ENCODE peak calls at places on chromosome X, in eight cellular contexts. T is lower leg skin; S is IMR-90; O is suprapubic skin; C is esophagus muscularis mucosa; D is HL-60; B is stomach; L is CD8-positive, alpha-beta T cell. J is an unnamed sample.

GRCh38 chrX:148599404-148599803 is 99.0 kb downstream of the AFF2 start:
- DNase-seq in T (no peak), S (no peak), O (no peak), C (no peak), D (no peak), B (no peak), L (no peak), J (no peak)

GRCh38 chrX:148984238-148984637 is 483.8 kb downstream of the AFF2 start:
- DNase-seq in T (no peak), S (no peak), O (no peak), C (no peak), D (no peak), B (no peak), L (no peak), J (no peak)

GRCh38 chrX:48631376-48632090 is 34.2 kb downstream of the WDR13 start:
- DNase-seq in T (peak), S (peak), O (peak), C (peak), D (peak), B (peak), L (peak), J (peak)

GRCh38 chrX:68018248-68019203 is 414.8 kb downstream of the OPHN1 start:
- DNase-seq in T (no peak), S (peak), O (no peak), C (no peak), D (peak), B (no peak), L (no peak), J (peak)

GRCh38 chrX:25021132-25021498 is 5.3 kb upstream of the ARX start:
- DNase-seq in T (no peak), S (no peak), O (no peak), C (no peak), D (no peak), B (no peak), L (no peak), J (no peak)

GRCh38 chrX:53281321-53281822 is at the start of gene IQSEC2:
- DNase-seq in T (peak), S (peak), O (peak), C (peak), D (peak), B (peak), L (no peak), J (peak)

GRCh38 chrX:105876658-105877057 is 54.3 kb downstream of the NRK start:
- DNase-seq in T (no peak), S (peak), O (no peak), C (no peak), D (no peak), B (no peak), L (no peak), J (peak)

GRCh38 chrX:122866527-122866926 is 317.6 kb upstream of the GRIA3 start:
- DNase-seq in T (no peak), S (peak), O (no peak), C (no peak), D (no peak), B (no peak), L (no peak), J (peak)

GRCh38 chrX:148609766-148610698 is 109.6 kb downstream of the AFF2 start:
- DNase-seq in T (no peak), S (no peak), O (no peak), C (no peak), D (peak), B (no peak), L (no peak), J (no peak)

GRCh38 chrX:136768469-136769084 is 12.2 kb downstream of the ARHGEF6 start:
- DNase-seq in T (peak), S (peak), O (peak), C (no peak), D (peak), B (no peak), L (peak), J (peak)

GRCh38 chrX:63934791-63935190 is 149.8 kb upstream of the ARHGEF9 start:
- DNase-seq in T (no peak), S (no peak), O (no peak), C (no peak), D (no peak), B (peak), L (no peak), J (no peak)

GRCh38 chrX:129956765-129957164 is 25.7 kb upstream of the BCORL1 start:
- DNase-seq in T (no peak), S (no peak), O (no peak), C (no peak), D (no peak), B (no peak), L (no peak), J (no peak)

GRCh38 chrX:129955682-129956081 is 26.8 kb upstream of the BCORL1 start:
- DNase-seq in T (no peak), S (no peak), O (no peak), C (no peak), D (no peak), B (no peak), L (no peak), J (no peak)

GRCh38 chrX:129956145-129956544 is 26.3 kb upstream of the BCORL1 start:
- DNase-seq in T (no peak), S (no peak), O (no peak), C (no peak), D (no peak), B (no peak), L (no peak), J (no peak)

GRCh38 chrX:129958814-129959492 is 23.5 kb upstream of the BCORL1 start:
- DNase-seq in T (no peak), S (peak), O (no peak), C (no peak), D (no peak), B (no peak), L (no peak), J (no peak)

DNA sequence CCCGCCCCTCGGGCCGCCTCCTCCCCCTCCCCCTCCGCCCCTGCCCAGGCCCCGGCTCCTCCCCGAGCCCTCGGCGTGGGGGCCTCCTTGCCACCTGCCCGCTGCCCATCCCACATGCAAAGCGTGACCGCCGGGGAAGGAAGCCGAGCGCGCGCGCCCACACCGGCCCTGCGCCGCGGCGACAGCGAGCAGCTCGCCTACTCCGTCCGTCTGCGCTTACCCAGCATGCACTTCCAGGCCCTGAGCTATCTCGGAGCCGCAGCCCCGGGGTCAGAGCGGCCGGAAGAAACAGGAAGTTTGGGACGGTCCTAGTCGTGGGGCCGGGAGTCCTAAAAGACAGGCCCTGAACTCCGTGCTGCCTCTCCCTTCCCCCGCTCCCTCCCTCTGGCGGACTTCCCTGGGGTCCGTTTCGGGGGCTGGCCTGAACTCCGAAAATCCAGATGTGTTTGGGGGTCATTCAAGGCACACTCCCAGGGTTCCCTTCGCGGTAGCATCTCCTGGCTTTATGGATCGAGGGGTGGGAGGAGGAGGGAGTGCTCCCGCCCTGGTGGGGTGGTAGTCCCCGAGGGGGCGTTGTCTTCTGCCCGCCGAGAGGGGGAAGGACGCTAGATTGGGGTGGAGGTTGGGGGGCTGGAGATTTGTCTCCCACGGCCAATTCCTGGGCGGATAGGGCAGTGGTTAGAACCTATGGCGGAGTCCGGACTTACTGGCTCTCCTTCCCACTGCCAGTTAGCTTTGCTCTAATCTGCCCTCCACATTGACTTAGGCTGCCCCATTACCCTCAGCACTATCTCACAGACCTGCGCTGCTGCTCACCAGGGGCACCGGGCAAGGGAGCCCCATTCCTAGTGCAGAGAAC is 25.0 kb upstream of the BCORL1 start:
- DNase-seq in T (no peak), S (peak), O (peak), C (no peak), D (peak), B (peak), L (no peak), J (peak)
- TF ChIP-seq CTCF in T (no peak), S (no peak), O (no peak), C (no peak), D (no peak), B (no peak), L (no peak), J (no peak)

DNA sequence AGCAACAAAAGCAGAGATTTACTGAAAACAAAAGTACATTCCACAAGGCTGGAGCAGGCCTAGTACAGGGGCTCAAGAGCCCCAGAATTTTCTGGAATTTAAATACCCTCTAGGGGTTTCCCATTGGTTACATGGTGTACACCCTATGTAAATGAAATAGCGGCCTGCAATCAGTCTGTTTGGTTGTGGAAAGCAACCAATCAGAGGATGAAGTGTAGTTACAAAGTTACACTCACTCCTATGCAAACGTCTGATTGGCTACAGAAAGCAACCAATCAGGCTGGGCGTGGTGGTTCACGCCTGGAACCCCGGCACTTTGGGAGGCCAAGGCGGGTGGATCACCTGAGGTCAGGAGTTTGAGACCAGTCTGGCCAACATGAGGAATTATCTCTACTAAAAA is 13.8 kb upstream of the TXLNG start:
- DNase-seq in T (no peak), S (no peak), O (no peak), C (no peak), D (no peak), B (no peak), L (no peak), J (no peak)
- H3K4me3 ChIP-seq in T (no peak), S (no peak), O (no peak), C (no peak), D (no peak), B (no peak), L (no peak), J (no peak)

DNA sequence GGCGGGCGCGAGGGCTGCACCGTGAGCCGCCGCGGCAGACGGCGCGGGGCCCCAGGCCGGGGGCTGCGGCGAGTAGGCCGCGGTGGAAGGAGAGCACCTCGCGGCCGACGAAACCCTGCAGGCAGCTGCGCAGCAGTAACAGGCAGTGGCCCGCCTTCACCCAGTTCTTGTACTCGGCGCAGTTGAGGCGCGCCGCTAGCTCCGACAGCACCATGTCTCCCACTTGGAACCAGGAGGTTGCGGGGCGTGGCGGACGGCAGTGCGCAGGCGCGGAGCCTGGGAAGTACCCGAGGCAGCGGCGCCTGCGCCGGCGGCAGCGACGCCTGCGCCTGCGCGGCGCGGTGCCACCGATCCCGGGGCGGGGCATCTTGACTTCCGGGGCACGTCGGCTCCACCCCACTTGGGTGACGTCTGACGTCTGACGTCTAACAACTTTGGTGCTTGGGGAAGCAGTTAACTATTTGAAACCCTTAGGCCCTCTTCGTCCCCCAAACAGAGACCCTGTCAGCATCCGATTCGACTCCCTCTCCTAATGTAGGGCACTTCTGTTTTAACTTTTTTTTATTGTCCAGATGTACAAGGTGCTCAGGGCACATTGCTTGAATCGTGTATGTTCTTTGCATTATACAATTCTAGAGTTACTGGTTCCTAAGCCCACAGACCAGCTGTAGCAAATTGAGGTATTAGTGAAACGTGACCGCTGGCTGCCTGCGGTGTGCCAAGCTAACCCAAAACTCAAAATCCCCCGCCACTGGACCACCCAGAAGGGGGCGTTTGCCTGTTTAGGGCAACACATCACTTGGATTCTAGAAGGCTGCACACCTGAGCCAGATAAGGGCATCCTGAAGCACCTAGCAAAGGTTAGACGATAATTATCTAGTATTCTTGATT is at the start of gene CXorf38:
- DNase-seq in T (peak), S (peak), O (peak), C (peak), D (peak), B (peak), L (peak), J (peak)
- TF ChIP-seq CTCF in T (no peak), S (no peak), O (no peak), C (no peak), D (no peak), B (no peak), L (no peak), J (no peak)

GRCh38 chrX:10557166-10557565 is 63.2 kb downstream of the MID1 start:
- DNase-seq in T (no peak), S (no peak), O (no peak), C (no peak), D (no peak), B (no peak), L (no peak), J (no peak)
- H3K4me3 ChIP-seq in T (no peak), S (no peak), O (no peak), C (no peak), D (no peak), B (no peak), L (no peak), J (no peak)

DNA sequence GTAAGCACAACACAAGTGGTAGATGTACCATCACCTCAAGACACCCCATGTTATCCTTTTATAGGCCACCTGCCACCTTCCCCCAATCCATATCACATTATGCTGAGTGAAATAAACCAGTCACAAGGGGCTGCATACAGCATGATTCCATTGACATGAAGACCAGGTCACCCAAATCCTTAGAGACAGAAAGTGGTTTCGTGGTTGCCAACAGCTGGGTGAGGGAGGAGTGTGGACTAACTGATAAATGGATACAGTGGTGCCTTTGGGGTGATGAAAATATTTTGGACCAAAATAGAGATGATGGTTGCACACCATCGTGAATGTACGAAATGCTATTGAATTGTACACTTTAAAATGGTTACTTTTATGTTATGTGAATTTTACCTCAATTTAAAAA is 65.7 kb upstream of the DMD start:
- DNase-seq in T (no peak), S (no peak), O (no peak), C (no peak), D (no peak), B (no peak), L (no peak), J (no peak)
- TF ChIP-seq CTCF in T (no peak), S (no peak), O (no peak), C (no peak), D (no peak), B (no peak), L (no peak), J (no peak)

DNA sequence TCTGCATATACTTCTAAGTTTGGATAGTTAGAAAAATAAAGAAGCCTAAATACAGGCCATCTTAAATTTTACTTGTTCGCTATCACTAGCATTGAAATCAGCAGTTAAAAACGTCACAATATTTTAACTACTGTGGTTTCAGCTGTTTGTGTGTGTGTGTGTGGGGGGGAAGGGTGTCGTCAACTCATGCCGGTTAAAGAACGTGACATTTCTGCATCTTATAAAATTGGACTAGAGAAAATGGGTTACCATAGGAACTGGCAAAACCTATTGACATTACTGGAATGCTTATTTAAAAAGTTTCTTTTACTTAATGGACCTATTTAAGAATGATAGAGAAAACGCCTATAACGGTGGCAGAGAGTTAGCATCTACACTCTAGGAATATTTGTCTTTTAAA is 1.2 kb upstream of the CNKSR2 start:
- DNase-seq in T (no peak), S (no peak), O (no peak), C (no peak), D (no peak), B (no peak), L (no peak), J (no peak)
- H3K4me3 ChIP-seq in T (no peak), S (no peak), O (no peak), C (no peak), D (no peak), B (no peak), L (no peak), J (no peak)

GRCh38 chrX:115378471-115378870 is 89.0 kb downstream of the LUZP4 start:
- DNase-seq in T (no peak), S (peak), O (no peak), C (no peak), D (no peak), B (no peak), L (no peak), J (peak)
- TF ChIP-seq CTCF in T (no peak), S (no peak), O (no peak), C (no peak), D (no peak), B (no peak), L (no peak), J (no peak)

GRCh38 chrX:2693526-2694002 is 2.5 kb downstream of the CD99 start:
- DNase-seq in T (no peak), S (no peak), O (no peak), C (no peak), D (no peak), B (no peak), L (no peak), J (no peak)
- H3K4me3 ChIP-seq in T (no peak), S (no peak), O (peak), C (peak), D (no peak), B (peak), L (no peak), J (peak)